ENCODE peak calls at places on chromosomes 2 and 18, in seven cellular contexts. Q is brain microvascular endothelial cell; L is uterus; J is spleen; S is Karpas-422; X is CD8-positive, alpha-beta T cell; T is thoracic aorta. U is an unnamed sample.

GRCh38 chr2:120780402-120780801 is 44.7 kb downstream of the GLI2 start:
- DNase-seq in Q (no peak), L (no peak), J (no peak), S (no peak), X (no peak), T (no peak), U (no peak)

GRCh38 chr18:12880532-12880892 is 3.5 kb downstream of the PTPN2 start:
- DNase-seq in Q (no peak), L (no peak), J (no peak), S (peak; percentile 74), X (no peak), T (no peak), U (no peak)

GRCh38 chr2:144701259-144701658 is 181.3 kb upstream of the ZEB2 start:
- DNase-seq in Q (no peak), L (no peak), J (no peak), S (no peak), X (no peak), T (no peak), U (no peak)

GRCh38 chr18:3055861-3056260 is 42.9 kb upstream of the LPIN2 start:
- DNase-seq in Q (no peak), L (no peak), J (no peak), S (no peak), X (no peak), T (no peak), U (no peak)

GRCh38 chr2:183253441-183254130 is 129.3 kb downstream of the NUP35 start:
- DNase-seq in Q (no peak), L (no peak), J (no peak), S (no peak), X (no peak), T (no peak), U (no peak)

GRCh38 chr2:10264506-10265327 is 38.0 kb upstream of the HPCAL1 start:
- DNase-seq in Q (no peak), L (no peak), J (peak; percentile 58), S (no peak), X (no peak), T (no peak), U (no peak)

GRCh38 chr2:177998996-177999395 is 73.6 kb downstream of the PDE11A start:
- DNase-seq in Q (no peak), L (no peak), J (no peak), S (no peak), X (no peak), T (no peak), U (no peak)

GRCh38 chr2:120749506-120750431 is 14.1 kb downstream of the GLI2 start:
- DNase-seq in Q (peak; percentile 74), L (no peak), J (peak; percentile 54), S (no peak), X (no peak), T (no peak), U (no peak)

GRCh38 chr2:59567115-59567514 is 986.3 kb downstream of the BCL11A start:
- DNase-seq in Q (no peak), L (no peak), J (no peak), S (no peak), X (no peak), T (no peak), U (no peak)

GRCh38 chr2:46239175-46239846 is 57.9 kb upstream of the EPAS1 start:
- DNase-seq in Q (no peak), L (no peak), J (peak; percentile 65), S (no peak), X (no peak), T (no peak), U (no peak)

GRCh38 chr18:74183110-74183509 is 34.8 kb downstream of the TIMM21 start:
- DNase-seq in Q (no peak), L (no peak), J (no peak), S (no peak), X (no peak), T (no peak), U (no peak)

GRCh38 chr2:101262142-101262541 is 9.5 kb downstream of the CNOT11 start:
- DNase-seq in Q (no peak), L (no peak), J (no peak), S (no peak), X (no peak), T (no peak), U (no peak)
- H3K27ac ChIP-seq in Q (no peak overlapping the region), L (no peak overlapping the region), J (no peak overlapping the region), S (no peak overlapping the region), X (no peak overlapping the region), T (no peak overlapping the region), U (no peak overlapping the region)

GRCh38 chr2:138602166-138602460 is 100.5 kb downstream of the SPOPL start:
- DNase-seq in Q (no peak), L (no peak), J (no peak), S (no peak), X (no peak), T (no peak), U (no peak)

GRCh38 chr2:138600732-138601437 is 99.3 kb downstream of the SPOPL start:
- DNase-seq in Q (no peak), L (no peak), J (no peak), S (no peak), X (no peak), T (no peak), U (no peak)

DNA sequence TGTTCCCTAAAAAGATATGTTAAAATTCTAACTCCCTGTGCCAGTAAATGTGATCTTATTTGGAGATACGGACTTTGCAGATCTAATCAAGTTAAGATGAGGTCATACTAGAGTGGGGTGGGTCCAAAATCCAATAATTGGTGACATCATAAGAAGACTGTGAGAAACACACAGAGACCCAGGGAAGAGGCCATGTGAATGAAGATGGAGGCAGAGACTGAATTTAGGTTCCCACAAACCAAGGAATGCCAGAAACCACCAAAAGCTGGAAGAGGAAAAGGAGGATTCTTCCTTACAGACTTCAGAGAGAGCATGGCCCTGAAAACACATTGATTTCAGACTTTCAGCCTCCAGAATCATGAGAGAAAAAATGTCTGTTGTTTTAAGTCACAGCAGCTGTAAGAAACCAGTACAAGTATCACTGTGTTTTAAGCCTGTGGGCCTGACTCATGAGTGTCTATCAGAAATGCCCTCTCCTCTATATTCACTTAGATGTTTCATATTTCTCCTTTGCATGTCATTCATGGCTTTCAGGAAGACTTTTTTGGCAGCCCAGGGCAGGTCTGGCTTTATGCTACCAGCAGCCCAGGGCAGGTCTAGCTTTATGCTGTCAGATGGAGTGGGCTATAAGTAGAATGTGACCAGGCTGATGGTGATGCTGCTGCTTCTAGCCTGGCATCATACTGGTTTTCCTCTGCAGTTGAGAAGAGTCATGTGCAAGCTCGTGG is 100.0 kb downstream of the SPOPL start:
- DNase-seq in Q (no peak), L (no peak), J (no peak), S (no peak), X (no peak), T (no peak), U (no peak)
- H3K27ac ChIP-seq in Q (no peak overlapping the region), L (no peak overlapping the region), J (no peak overlapping the region), S (no peak overlapping the region), X (no peak overlapping the region), T (no peak overlapping the region), U (no peak overlapping the region)

GRCh38 chr2:85871494-85872164 is 17.2 kb downstream of the ST3GAL5 start:
- DNase-seq in Q (no peak), L (no peak), J (no peak), S (no peak), X (no peak), T (no peak), U (no peak)
- H3K27ac ChIP-seq in Q (no peak overlapping the region), L (no peak overlapping the region), J (no peak overlapping the region), S (no peak overlapping the region), X (no peak overlapping the region), T (no peak overlapping the region), U (no peak overlapping the region)

DNA sequence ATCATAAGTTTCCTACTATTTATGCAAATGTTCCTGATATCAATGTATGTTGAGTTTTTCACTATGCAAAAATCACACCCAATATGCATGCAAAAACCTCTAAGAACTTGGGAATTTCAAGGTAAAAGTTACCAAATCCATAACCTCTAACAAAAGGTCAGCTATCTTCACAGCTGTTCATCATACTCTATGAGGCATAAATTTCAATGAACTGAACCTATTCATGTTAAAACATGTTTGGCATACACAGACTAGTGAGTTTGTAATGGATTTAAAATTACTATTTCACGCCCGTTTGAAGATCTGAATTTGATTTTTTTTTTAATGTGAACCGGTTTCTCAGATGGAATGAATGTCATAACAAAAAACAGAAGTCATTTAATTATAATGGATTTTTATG is 100.2 kb downstream of the ATAD2B start:
- DNase-seq in Q (no peak), L (no peak), J (no peak), S (no peak), X (no peak), T (no peak), U (no peak)
- H3K27ac ChIP-seq in Q (no peak overlapping the region), L (no peak overlapping the region), J (no peak overlapping the region), S (peak overlapping the region; percentile 51), X (no peak overlapping the region), T (no peak overlapping the region), U (peak overlapping the region; percentile 37)

GRCh38 chr2:227482638-227483340 is 10.8 kb downstream of the AGFG1 start:
- DNase-seq in Q (no peak), L (no peak), J (no peak), S (peak; percentile 76), X (no peak), T (no peak), U (no peak)
- H3K27ac ChIP-seq in Q (no peak overlapping the region), L (no peak overlapping the region), J (no peak overlapping the region), S (peak overlapping the region; percentile 82), X (no peak overlapping the region), T (no peak overlapping the region), U (no peak overlapping the region)